ENCODE peak calls at places on chromosomes 1 and 21, in four cellular contexts. B is ovary, Q is MM.1S, N is endodermal cell. H is an unnamed sample.

GRCh38 chr1:19079983-19080472 is 123.6 kb upstream of the IFFO2 start:
- DNase-seq in N (no peak), B (no peak), Q (no peak), H (no peak)

GRCh38 chr1:15668089-15668754 is 15.9 kb upstream of the PLEKHM2 start:
- DNase-seq in N (no peak), B (no peak), Q (no peak), H (no peak)

GRCh38 chr1:94486990-94487389 is 54.6 kb downstream of the F3 start:
- DNase-seq in B (no peak), N (no peak), Q (no peak), H (no peak)

GRCh38 chr1:11823366-11824137 is 17.6 kb downstream of the CLCN6 start:
- DNase-seq in B (no peak), N (no peak), Q (no peak), H (no peak)

GRCh38 chr1:26373281-26373680 is 731 bp upstream of the ZNF683 start:
- DNase-seq in Q (no peak), N (no peak), B (no peak), H (no peak)

GRCh38 chr1:161139765-161140164 is 7.3 kb upstream of the DEDD start:
- DNase-seq in B (no peak), N (peak; percentile 74), Q (peak; percentile 66), H (peak; percentile 59)

GRCh38 chr1:14522331-14523241 is 75.9 kb upstream of the KAZN start:
- DNase-seq in N (peak; percentile 68), Q (no peak), B (peak; percentile 44), H (peak; percentile 61)

GRCh38 chr1:11579506-11579905 is 74.7 kb downstream of the FBXO2 start:
- DNase-seq in Q (no peak), N (no peak), B (no peak), H (no peak)

GRCh38 chr1:10291705-10292104 is 81.3 kb downstream of the KIF1B start:
- DNase-seq in N (no peak), B (no peak), Q (no peak), H (no peak)

GRCh38 chr1:246506440-246506784 is 667 bp downstream of the SMYD3 start:
- DNase-seq in B (no peak), N (no peak), Q (no peak), H (no peak)

GRCh38 chr1:68470388-68470970 is 20.7 kb upstream of the RPE65 start:
- DNase-seq in N (no peak), Q (no peak), B (no peak), H (no peak)

GRCh38 chr21:24197132-24197643 is 1410.1 kb downstream of the MRPL39 start:
- DNase-seq in B (no peak), N (no peak), Q (peak; percentile 19), H (no peak)

GRCh38 chr1:166740668-166741276 is 98.5 kb upstream of the POGK start:
- DNase-seq in Q (no peak), N (no peak), B (no peak), H (no peak)

GRCh38 chr1:66197785-66198184 is 336.2 kb upstream of the SGIP1 start:
- DNase-seq in B (no peak), N (no peak), Q (no peak), H (no peak)

GRCh38 chr1:7962011-7962335 is 462 bp downstream of the PARK7 start:
- DNase-seq in N (no peak), B (no peak), Q (no peak), H (peak; percentile 56)

GRCh38 chr1:16260814-16261213 is 23.8 kb upstream of the CPLANE2 start:
- DNase-seq in Q (no peak), B (no peak), N (peak; percentile 59), H (no peak)

GRCh38 chr1:46718340-46718726 is 581 bp downstream of the EFCAB14 start:
- DNase-seq in B (no peak), N (no peak), Q (no peak), H (no peak)

GRCh38 chr1:182262425-182262824 is 129.2 kb downstream of the GLUL start:
- DNase-seq in Q (no peak), N (no peak), B (no peak), H (no peak)

GRCh38 chr21:27429612-27430361 is 462.9 kb upstream of the ADAMTS5 start:
- DNase-seq in N (no peak), Q (no peak), B (no peak), H (no peak)

GRCh38 chr1:20609541-20609940 is 20.6 kb downstream of the CDA start:
- DNase-seq in Q (no peak), N (no peak), B (no peak), H (no peak)

GRCh38 chr21:42819861-42820512 is 59.4 kb downstream of the WDR4 start:
- DNase-seq in B (no peak), N (peak; percentile 41), Q (no peak), H (no peak)

GRCh38 chr1:2857521-2857920 is 56.0 kb upstream of the TTC34 start:
- DNase-seq in N (no peak), B (no peak), Q (no peak), H (no peak)

GRCh38 chr1:156128749-156129682 is 14.5 kb downstream of the LMNA start:
- DNase-seq in B (peak; percentile 77), Q (no peak), N (no peak), H (no peak)

GRCh38 chr1:235910357-235911299 is 43.9 kb upstream of the LYST start:
- DNase-seq in B (no peak), Q (no peak), N (peak; percentile 81), H (no peak)

GRCh38 chr1:9211291-9211811 is 23.2 kb upstream of the H6PD start:
- DNase-seq in Q (no peak), B (no peak), N (no peak), H (no peak)

GRCh38 chr1:116268211-116268610 is 104.8 kb upstream of the ATP1A1 start:
- DNase-seq in B (no peak), Q (peak; percentile 57), N (no peak), H (no peak)

GRCh38 chr21:35484032-35484431 is 434.9 kb upstream of the RUNX1 start:
- DNase-seq in Q (no peak), B (no peak), N (no peak), H (no peak)

GRCh38 chr1:23664837-23665795 is 26.5 kb upstream of the RPL11 start:
- DNase-seq in B (no peak), N (peak; percentile 61), Q (peak; percentile 56), H (peak; percentile 59)

DNA sequence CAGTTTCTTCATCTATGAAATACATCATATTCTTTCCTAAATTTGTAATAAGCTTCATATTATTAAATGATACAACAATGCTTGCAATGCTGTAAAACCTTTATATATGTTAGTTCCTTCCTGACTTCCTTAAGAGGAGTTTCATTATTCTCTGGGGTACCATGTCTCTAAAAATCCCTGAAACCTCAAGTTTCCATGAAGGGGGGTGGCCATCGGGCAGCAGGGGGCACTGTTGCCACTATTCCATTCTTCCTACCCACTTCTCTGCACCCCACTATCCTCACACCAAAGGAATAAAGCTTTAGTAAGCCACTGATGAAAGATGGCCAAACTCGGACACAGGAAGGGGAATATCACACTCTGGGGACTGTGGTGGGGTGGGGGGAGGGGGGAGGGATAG is 9.0 kb upstream of the DMRTB1 start:
- DNase-seq in B (no peak), Q (no peak), N (peak; percentile 59), H (no peak)
- TF ChIP-seq CTCF in B (no peak), Q (peak; percentile 53), N (peak; percentile 78), H (peak; percentile 38)

DNA sequence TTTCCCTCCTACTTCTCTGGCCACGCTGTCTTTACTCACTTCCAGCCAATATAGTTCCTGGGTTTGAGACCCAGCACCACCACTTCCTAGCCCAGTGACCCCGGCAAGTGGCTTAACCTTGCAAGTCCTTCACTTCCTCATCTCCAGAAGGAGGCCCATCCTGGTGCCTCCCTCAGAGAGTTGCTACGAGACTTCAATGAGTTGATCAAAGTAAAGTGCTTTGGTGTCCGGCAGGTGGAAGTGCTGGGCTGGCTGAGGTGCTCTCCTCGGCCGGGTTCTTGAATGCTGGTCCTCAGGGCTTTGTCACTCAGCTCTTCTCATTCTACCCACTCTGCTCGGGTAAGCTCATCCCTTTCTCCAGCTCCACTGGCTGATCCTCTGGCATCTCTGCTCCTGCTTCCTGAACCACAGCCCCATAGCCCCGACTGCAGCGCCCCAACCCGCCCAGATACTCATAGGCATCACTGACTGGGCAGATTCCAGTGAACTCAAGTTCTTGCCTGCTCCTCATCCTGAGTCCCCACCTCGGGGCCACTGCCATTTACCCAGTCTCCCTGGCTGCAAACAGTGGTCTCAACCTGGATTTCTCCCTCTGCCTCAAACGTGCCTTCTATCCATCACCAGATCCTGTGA is 75.8 kb upstream of the WNT4 start:
- DNase-seq in Q (no peak), N (peak; percentile 42), B (no peak), H (no peak)
- TF ChIP-seq CTCF in Q (no peak), N (no peak), B (no peak), H (no peak)

GRCh38 chr1:48105167-48105566 is 108.0 kb upstream of the TRABD2B start:
- DNase-seq in B (no peak), Q (no peak), N (no peak), H (no peak)
- TF ChIP-seq CTCF in B (no peak), Q (peak; percentile 6), N (peak; percentile 67), H (no peak)

GRCh38 chr1:99952522-99952921 is 17.3 kb upstream of the SLC35A3 start:
- DNase-seq in N (no peak), B (no peak), Q (no peak), H (no peak)

GRCh38 chr1:99957818-99958217 is 12.0 kb upstream of the SLC35A3 start:
- DNase-seq in Q (no peak), B (no peak), N (no peak), H (no peak)

GRCh38 chr1:99955375-99955774 is 14.4 kb upstream of the SLC35A3 start:
- DNase-seq in B (no peak), Q (no peak), N (no peak), H (no peak)

GRCh38 chr1:99956755-99957154 is 13.0 kb upstream of the SLC35A3 start:
- DNase-seq in N (no peak), Q (no peak), B (no peak), H (no peak)
- TF ChIP-seq CTCF in N (no peak), Q (no peak), B (no peak), H (no peak)

DNA sequence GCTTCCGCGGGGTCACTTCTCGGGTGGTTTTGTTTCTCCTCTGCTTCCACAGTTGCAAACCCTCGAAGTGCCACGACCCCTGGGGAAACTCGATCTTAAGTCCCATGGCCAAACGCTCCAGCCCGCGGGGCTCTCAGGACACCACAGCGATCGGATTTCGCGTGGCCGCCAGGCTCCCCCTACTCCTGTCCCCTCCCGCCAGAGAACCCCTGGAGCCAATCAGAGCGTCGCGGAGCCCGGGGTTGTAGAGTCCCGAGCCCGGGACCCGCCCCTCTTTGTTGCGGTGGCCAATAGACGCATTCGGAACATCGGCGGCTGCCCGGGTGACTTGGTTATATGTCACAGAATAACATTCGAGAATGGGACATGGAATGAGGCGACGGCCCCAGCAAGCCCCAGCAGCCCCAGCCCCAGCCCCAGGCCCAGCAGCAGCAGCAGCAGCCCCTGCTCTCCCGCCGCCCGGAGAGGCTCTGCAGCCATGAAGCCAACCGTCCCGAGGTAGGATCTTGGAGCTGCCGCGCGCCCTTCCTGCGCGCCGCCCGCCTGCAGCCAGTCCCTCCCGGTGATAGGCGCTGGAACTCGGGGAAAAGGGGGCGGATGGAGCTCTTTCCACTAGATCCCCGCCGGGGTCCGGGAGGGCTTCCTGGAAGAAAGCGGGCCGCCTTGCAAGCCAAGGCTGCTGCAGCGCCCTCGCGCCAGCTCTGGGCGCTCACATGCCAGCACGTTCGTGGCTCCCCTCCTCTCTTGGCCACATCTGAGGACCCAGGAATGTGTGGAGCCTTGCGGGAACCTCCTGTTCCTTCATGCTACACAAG is at the start of gene VASH2:
- DNase-seq in N (peak; percentile 96), Q (peak; percentile 79), B (peak; percentile 47), H (peak; percentile 95)
- TF ChIP-seq CTCF in N (peak; percentile 17), Q (no peak), B (no peak), H (no peak)

DNA sequence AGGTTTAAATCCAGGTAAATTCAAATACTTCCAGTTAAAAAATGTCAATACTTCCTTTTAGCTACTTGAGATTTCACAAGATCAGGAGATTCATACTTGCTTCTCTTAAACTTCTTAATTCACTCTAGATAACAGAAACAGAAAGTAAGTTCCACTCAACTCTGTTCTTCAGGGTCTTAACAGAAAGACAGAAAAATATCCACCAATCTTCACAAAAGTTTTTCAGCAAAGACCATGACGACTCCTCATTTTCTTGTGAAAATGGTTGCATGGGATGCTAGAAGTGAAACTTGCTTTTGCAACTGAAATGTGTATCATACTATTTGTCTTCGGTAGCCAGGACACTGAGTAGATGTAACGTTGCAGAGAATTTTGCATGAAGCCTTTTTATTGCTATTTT is 12.3 kb upstream of the LRRC8C start:
- DNase-seq in Q (peak; percentile 25), B (no peak), N (no peak), H (no peak)
- TF ChIP-seq CTCF in Q (no peak), B (no peak), N (no peak), H (no peak)

H was measured in GM13976.